ENCODE peak calls at places on chromosomes 5 and 9, in four cellular contexts. H, A, G and M are unnamed samples.
A peak's percentile ranks its signal among the peaks of the same experiment; 100 is the strongest.

GRCh38 chr5:154084255-154084654 is 45.5 kb downstream of the MFAP3 start:
- DNase-seq in H (no peak), A (no peak), G (no peak), M (no peak)

GRCh38 chr9:97529363-97530076 is 28.1 kb downstream of the TMOD1 start:
- DNase-seq in H (peak; percentile 55), A (no peak), G (no peak), M (no peak)

GRCh38 chr5:151707566-151707965 is 20.9 kb upstream of the SPARC start:
- DNase-seq in H (no peak), A (no peak), G (no peak), M (no peak)

GRCh38 chr5:160789219-160789820 is 62.7 kb downstream of the ATP10B start:
- DNase-seq in H (no peak), A (no peak), G (no peak), M (no peak)

GRCh38 chr9:125894566-125894965 is 147.4 kb downstream of the PBX3 start:
- DNase-seq in H (peak; percentile 50), A (no peak), G (no peak), M (no peak)

GRCh38 chr5:130896636-130897035 is 268.4 kb downstream of the HINT1 start:
- DNase-seq in H (no peak), A (no peak), G (no peak), M (no peak)

GRCh38 chr5:35954175-35954574 is 15.8 kb upstream of the CAPSL start:
- DNase-seq in H (no peak), A (no peak), G (peak; percentile 9), M (no peak)

GRCh38 chr5:129249891-129250290 is 155.3 kb downstream of the ISOC1 start:
- DNase-seq in H (no peak), A (no peak), G (no peak), M (no peak)

GRCh38 chr9:21452681-21453080 is 12.4 kb downstream of the IFNA1 start:
- DNase-seq in H (no peak), A (no peak), G (no peak), M (no peak)

GRCh38 chr5:132539716-132540115 is 3.6 kb downstream of the IL5 start:
- DNase-seq in H (no peak), A (no peak), G (no peak), M (no peak)

GRCh38 chr5:54217826-54218503 is 92.4 kb downstream of the ARL15 start:
- DNase-seq in H (peak; percentile 70), A (peak; percentile 49), G (no peak), M (peak; percentile 15)

GRCh38 chr5:74642543-74642863 is 2.0 kb upstream of the ENC1 start:
- DNase-seq in H (peak; percentile 15), A (no peak), G (no peak), M (no peak)

GRCh38 chr5:122942164-122942914 is 94.2 kb downstream of the PPIC start:
- DNase-seq in H (no peak), A (no peak), G (no peak), M (no peak)

GRCh38 chr9:124348831-124349230 is 66.4 kb downstream of the PSMB7 start:
- DNase-seq in H (no peak), A (no peak), G (no peak), M (no peak)
- H3K36me3 ChIP-seq in H (peaks cover 33% of the 10 kb centered on the region), A (peaks cover 38% of the 10 kb centered on the region), G (peaks cover 26% of the 10 kb centered on the region), M (peaks cover 41% of the 10 kb centered on the region)

GRCh38 chr9:121776009-121776738 is 124.7 kb downstream of the DAB2IP start:
- DNase-seq in H (no peak), A (peak; percentile 9), G (no peak), M (no peak)
- H3K36me3 ChIP-seq in H (no peaks in the 10 kb centered on the region), A (peaks cover 15% of the 10 kb centered on the region), G (no peaks in the 10 kb centered on the region), M (no peaks in the 10 kb centered on the region)

DNA sequence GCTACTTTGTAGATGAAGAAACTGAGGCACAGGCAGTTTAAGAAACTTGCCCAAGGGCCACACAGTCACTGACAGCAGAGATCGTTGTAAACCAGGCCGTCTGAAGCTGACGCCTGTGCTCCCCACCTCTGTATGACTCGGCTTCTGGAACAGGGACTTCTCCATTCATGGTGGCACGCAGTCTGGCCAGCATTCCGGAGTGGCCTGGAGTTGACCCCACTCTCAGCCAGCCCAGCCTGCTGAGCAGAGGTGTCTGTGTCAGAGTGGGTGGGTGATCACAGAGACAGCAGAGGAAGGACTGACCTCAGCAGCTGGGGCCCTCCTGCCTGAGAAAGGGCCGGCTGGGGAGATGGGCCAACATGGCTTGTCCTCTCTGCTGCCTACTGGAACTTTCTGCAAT is 12.6 kb downstream of the LRSAM1 start:
- DNase-seq in H (no peak), A (no peak), G (no peak), M (no peak)
- H3K36me3 ChIP-seq in H (peaks cover 4% of the 10 kb centered on the region), A (peaks cover 5% of the 10 kb centered on the region), G (peaks cover 13% of the 10 kb centered on the region), M (peaks cover 17% of the 10 kb centered on the region)

GRCh38 chr5:179824745-179825112 is 4.0 kb downstream of the SQSTM1 start:
- DNase-seq in H (no peak), A (no peak), G (no peak), M (no peak)
- H3K36me3 ChIP-seq in H (peaks cover 50% of the 10 kb centered on the region), A (peaks cover 28% of the 10 kb centered on the region), G (peaks cover 50% of the 10 kb centered on the region), M (peaks cover 58% of the 10 kb centered on the region)

DNA sequence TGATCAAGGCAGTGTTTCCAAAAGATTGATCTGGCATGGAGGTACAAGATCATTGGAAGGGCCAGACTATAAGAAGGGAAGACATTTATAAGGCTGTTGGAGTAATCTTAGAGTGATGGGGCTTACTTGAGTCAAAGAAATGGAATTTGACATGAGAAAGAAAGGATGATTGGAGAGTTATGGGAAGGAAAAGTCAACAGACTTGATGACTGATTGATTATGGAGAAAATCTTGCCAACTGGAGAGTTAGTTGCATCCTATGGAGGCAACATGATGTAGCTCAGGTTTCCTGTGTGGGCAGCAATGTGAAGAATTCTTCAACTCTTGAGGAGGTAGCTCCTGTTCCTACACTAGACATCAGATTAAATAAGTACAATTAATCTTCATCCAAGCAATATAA is 10.9 kb upstream of the MAST4 start:
- DNase-seq in H (no peak), A (no peak), G (no peak), M (no peak)
- H3K36me3 ChIP-seq in H (no peaks in the 10 kb centered on the region), A (no peaks in the 10 kb centered on the region), G (no peaks in the 10 kb centered on the region), M (no peaks in the 10 kb centered on the region)

GRCh38 chr5:138573223-138573622 is 2.0 kb downstream of the HSPA9 start:
- DNase-seq in H (no peak), A (no peak), G (no peak), M (no peak)
- H3K36me3 ChIP-seq in H (peaks cover 45% of the 10 kb centered on the region), A (peaks cover 28% of the 10 kb centered on the region), G (peaks cover 43% of the 10 kb centered on the region), M (peaks cover 51% of the 10 kb centered on the region)

GRCh38 chr5:147412561-147412960 is 97.3 kb downstream of the DPYSL3 start:
- DNase-seq in H (no peak), A (no peak), G (no peak), M (no peak)
- H3K36me3 ChIP-seq in H (no peaks in the 10 kb centered on the region), A (no peaks in the 10 kb centered on the region), G (no peaks in the 10 kb centered on the region), M (no peaks in the 10 kb centered on the region)

GRCh38 chr5:135379052-135379654 is 19.9 kb downstream of the MACROH2A1 start:
- DNase-seq in H (no peak), A (no peak), G (no peak), M (no peak)
- H3K36me3 ChIP-seq in H (peaks cover 71% of the 10 kb centered on the region), A (peaks cover 3% of the 10 kb centered on the region), G (peaks cover 18% of the 10 kb centered on the region), M (peaks cover 37% of the 10 kb centered on the region)

GRCh38 chr5:124631874-124632550 is 114.4 kb downstream of the ZNF608 start:
- DNase-seq in H (no peak), A (no peak), G (no peak), M (no peak)
- H3K36me3 ChIP-seq in H (no peaks in the 10 kb centered on the region), A (no peaks in the 10 kb centered on the region), G (no peaks in the 10 kb centered on the region), M (no peaks in the 10 kb centered on the region)